ENCODE peak calls at places on chromosomes 11 and 22, in ten cellular contexts. X, Y, A, S, Z, R, V, D, W and U are unnamed samples.

GRCh38 chr11:72763823-72764222 is 11.6 kb upstream of the ARAP1 start:
- DNase-seq in X (no peak), Y (no peak), A (no peak), S (no peak), Z (no peak), R (no peak), V (no peak), D (no peak), W (no peak), U (no peak)

GRCh38 chr11:20208622-20209090 is 48.4 kb upstream of the DBX1 start:
- DNase-seq in X (no peak), Y (no peak), A (no peak), S (no peak), Z (no peak), R (no peak), V (no peak), D (no peak), W (no peak), U (no peak)

GRCh38 chr22:48146426-48146825 is 1384.0 kb downstream of the TBC1D22A start:
- DNase-seq in X (no peak), Y (no peak), A (no peak), S (peak), Z (no peak), R (no peak), V (no peak), D (no peak), W (no peak), U (no peak)

GRCh38 chr11:27028653-27029052 is 12.0 kb upstream of the BBOX1 start:
- DNase-seq in X (no peak), Y (no peak), A (no peak), S (no peak), Z (no peak), R (no peak), V (no peak), D (no peak), W (no peak), U (no peak)

GRCh38 chr22:50310209-50310722 is 2.8 kb upstream of the PLXNB2 start:
- DNase-seq in X (no peak), Y (no peak), A (no peak), S (no peak), Z (no peak), R (no peak), V (no peak), D (no peak), W (no peak), U (no peak)

GRCh38 chr11:133234883-133235282 is 297.4 kb downstream of the OPCML start:
- DNase-seq in X (no peak), Y (no peak), A (no peak), S (no peak), Z (no peak), R (no peak), V (no peak), D (no peak), W (no peak), U (no peak)

GRCh38 chr11:45773271-45774022 is 31.5 kb upstream of the SLC35C1 start:
- DNase-seq in X (no peak), Y (no peak), A (no peak), S (no peak), Z (no peak), R (no peak), V (no peak), D (no peak), W (no peak), U (no peak)

GRCh38 chr11:57476883-57477506 is 16.7 kb downstream of the RTN4RL2 start:
- DNase-seq in X (peak), Y (no peak), A (no peak), S (no peak), Z (no peak), R (no peak), V (peak), D (peak), W (peak), U (peak)

GRCh38 chr11:77865805-77866204 is 44.9 kb downstream of the AAMDC start:
- DNase-seq in X (no peak), Y (no peak), A (no peak), S (no peak), Z (no peak), R (no peak), V (no peak), D (peak), W (no peak), U (no peak)

GRCh38 chr22:27686534-27686933 is 115.0 kb downstream of the MN1 start:
- DNase-seq in X (no peak), Y (no peak), A (no peak), S (no peak), Z (no peak), R (no peak), V (no peak), D (peak), W (no peak), U (no peak)

GRCh38 chr11:33899383-33900037 is 7.6 kb upstream of the LMO2 start:
- DNase-seq in X (no peak), Y (no peak), A (no peak), S (peak), Z (no peak), R (no peak), V (no peak), D (peak), W (no peak), U (no peak)

GRCh38 chr11:86193297-86194095 is 51.1 kb upstream of the EED start:
- DNase-seq in X (peak), Y (no peak), A (peak), S (peak), Z (peak), R (peak), V (peak), D (peak), W (peak), U (peak)

GRCh38 chr11:108239076-108239475 is 16.2 kb downstream of the ATM start:
- DNase-seq in X (no peak), Y (no peak), A (no peak), S (no peak), Z (no peak), R (no peak), V (no peak), D (no peak), W (no peak), U (no peak)

GRCh38 chr11:65051389-65051858 is 6.9 kb downstream of the NAALADL1 start:
- DNase-seq in X (no peak), Y (no peak), A (no peak), S (no peak), Z (no peak), R (no peak), V (no peak), D (no peak), W (no peak), U (no peak)

GRCh38 chr11:9362393-9362863 is 22.0 kb upstream of the IPO7 start:
- DNase-seq in X (no peak), Y (no peak), A (no peak), S (no peak), Z (no peak), R (no peak), V (peak), D (no peak), W (no peak), U (no peak)

GRCh38 chr11:120375076-120375475 is 38.9 kb downstream of the ARHGEF12 start:
- DNase-seq in X (no peak), Y (no peak), A (no peak), S (no peak), Z (no peak), R (no peak), V (no peak), D (peak), W (no peak), U (no peak)